ENCODE peak calls at places on chromosomes 16 and 17, in five cellular contexts. M is neural progenitor cell, A is astrocyte, S is endothelial cell of umbilical vein, R is SK-N-SH. P is an unnamed sample.

GRCh38 chr17:74386397-74386796 is 19.1 kb downstream of the GPR142 start:
- DNase-seq in M (no peak), A (peak; percentile 51), S (no peak), R (no peak), P (no peak)

GRCh38 chr17:17693955-17694228 is 12.6 kb downstream of the RAI1 start:
- DNase-seq in M (peak; percentile 38), A (no peak), S (no peak), R (no peak), P (no peak)

GRCh38 chr17:45719335-45720071 is 64.6 kb upstream of the CRHR1 start:
- DNase-seq in M (peak; percentile 54), A (peak; percentile 83), S (no peak), R (no peak), P (peak; percentile 47)

GRCh38 chr17:29278692-29279091 is 15.3 kb downstream of the NUFIP2 start:
- DNase-seq in M (no peak), A (no peak), S (no peak), R (no peak), P (no peak)

GRCh38 chr16:85149776-85150175 is 37.5 kb upstream of the CIBAR2 start:
- DNase-seq in M (no peak), A (no peak), S (no peak), R (no peak), P (no peak)

GRCh38 chr17:44908761-44909326 is 6.5 kb downstream of the GFAP start:
- DNase-seq in M (no peak), A (no peak), S (no peak), R (no peak), P (no peak)

GRCh38 chr16:88754912-88755744 is 29.9 kb downstream of the PIEZO1 start:
- DNase-seq in M (peak; percentile 80), A (peak; percentile 63), S (peak; percentile 20), R (peak; percentile 84), P (peak; percentile 72)

GRCh38 chr16:87180069-87180468 is 137.1 kb downstream of the C16orf95 start:
- DNase-seq in M (no peak), A (no peak), S (no peak), R (no peak), P (no peak)

GRCh38 chr17:69574257-69575197 is 160.0 kb downstream of the MAP2K6 start:
- DNase-seq in M (peak; percentile 22), A (peak; percentile 84), S (peak; percentile 61), R (no peak), P (no peak)

GRCh38 chr17:61411114-61411943 is 11.7 kb downstream of the TBX2 start:
- DNase-seq in M (peak; percentile 87), A (peak; percentile 61), S (peak; percentile 20), R (peak; percentile 79), P (no peak)

GRCh38 chr16:84262939-84263338 is 23.1 kb upstream of the KCNG4 start:
- DNase-seq in M (no peak), A (no peak), S (no peak), R (no peak), P (no peak)

GRCh38 chr17:4313482-4314114 is 49.8 kb upstream of the ANKFY1 start:
- DNase-seq in M (no peak), A (no peak), S (no peak), R (no peak), P (no peak)

GRCh38 chr16:4501071-4501478 is 24.9 kb downstream of the HMOX2 start:
- DNase-seq in M (peak; percentile 26), A (peak; percentile 39), S (peak; percentile 91), R (no peak), P (no peak)

GRCh38 chr17:37888881-37889280 is 35.3 kb upstream of the TBC1D3K start:
- DNase-seq in M (no peak), A (no peak), S (no peak), R (no peak), P (no peak)

GRCh38 chr17:49513044-49513395 is 17.9 kb downstream of the NGFR start:
- DNase-seq in M (no peak), A (no peak), S (no peak), R (no peak), P (no peak)

GRCh38 chr17:14942511-14943185 is 322.5 kb downstream of the PMP22 start:
- DNase-seq in M (no peak), A (no peak), S (no peak), R (no peak), P (no peak)

DNA sequence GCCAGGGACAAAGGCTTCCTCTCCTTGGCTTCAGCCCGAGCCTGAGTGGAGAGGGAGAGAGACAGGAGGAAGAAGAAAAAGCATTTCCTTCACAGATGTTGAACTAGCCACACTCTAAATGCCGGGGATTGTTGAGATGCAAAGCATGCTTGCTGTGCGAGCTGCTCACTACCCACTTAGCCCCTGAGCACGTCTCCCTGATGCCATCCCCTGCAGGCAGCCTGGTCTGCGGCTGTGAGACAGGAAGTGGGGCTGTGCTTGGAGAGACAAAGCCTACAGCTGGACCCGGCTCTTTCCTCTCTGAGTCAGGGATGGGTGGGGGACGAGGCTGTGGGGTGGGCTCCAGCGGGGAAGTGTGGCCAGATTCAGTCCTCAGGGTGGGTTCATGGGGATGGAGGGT is 13.7 kb downstream of the WNT9B start:
- DNase-seq in M (no peak), A (peak; percentile 52), S (no peak), R (peak; percentile 51), P (peak; percentile 65)
- H2AFZ ChIP-seq in M (peak overlapping the region; percentile 19), A (peak overlapping the region; percentile 41), S (no peak overlapping the region), R (no peak overlapping the region), P (no peak overlapping the region)

GRCh38 chr16:2767891-2768290 is 9.2 kb downstream of the ELOB start:
- DNase-seq in M (no peak), A (no peak), S (no peak), R (no peak), P (no peak)
- H2AFZ ChIP-seq in M (no peak overlapping the region), A (no peak overlapping the region), S (no peak overlapping the region), R (no peak overlapping the region), P (no peak overlapping the region)

GRCh38 chr17:35084987-35085386 is 21.5 kb upstream of the RFFL start:
- DNase-seq in M (no peak), A (peak; percentile 76), S (peak; percentile 6), R (no peak), P (no peak)
- H2AFZ ChIP-seq in M (no peak overlapping the region), A (no peak overlapping the region), S (no peak overlapping the region), R (no peak overlapping the region), P (no peak overlapping the region)

DNA sequence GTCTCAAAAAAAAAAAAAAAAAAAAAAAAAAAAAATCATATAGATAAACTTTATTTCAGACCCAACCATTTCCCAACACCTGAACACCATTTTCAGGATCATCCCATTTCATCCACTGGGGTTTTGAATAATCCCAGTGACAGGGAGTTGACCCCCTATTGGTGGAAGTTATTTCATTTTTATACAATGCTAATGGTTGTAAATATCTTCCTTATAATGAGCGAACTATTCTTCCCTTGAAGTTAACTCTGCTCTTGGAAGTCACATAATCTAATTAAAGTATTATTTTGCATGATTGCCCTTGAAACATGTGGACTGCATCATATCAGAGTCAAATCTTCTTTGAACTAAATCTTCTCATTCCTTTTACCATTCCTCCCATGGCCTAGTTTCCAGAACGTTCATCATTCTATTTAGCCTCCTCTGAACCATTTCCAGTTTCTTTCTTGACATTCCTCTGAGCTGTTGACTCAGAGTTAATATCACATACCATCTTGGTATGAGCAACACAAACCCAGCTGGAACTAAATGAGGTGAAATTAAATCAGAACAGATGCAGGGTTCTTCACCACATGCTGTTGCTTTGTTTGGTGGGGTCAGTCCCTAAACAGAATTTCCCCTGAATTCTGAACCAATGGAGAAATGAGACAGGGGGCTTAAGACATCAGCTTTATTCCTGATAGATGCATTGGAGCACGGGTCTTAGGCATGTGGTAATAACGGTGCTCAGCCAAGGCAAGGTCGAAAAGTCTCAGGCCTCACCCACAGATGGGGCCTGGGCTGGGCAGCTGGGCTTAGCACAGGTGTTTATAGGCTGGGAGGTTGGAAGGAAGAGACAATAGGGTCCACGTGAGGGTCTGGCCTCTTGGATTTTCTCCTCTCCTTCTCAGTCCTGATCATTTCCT is 8.9 kb downstream of the HSD17B2 start:
- DNase-seq in M (peak; percentile 56), A (peak; percentile 99), S (no peak), R (no peak), P (no peak)
- H2AFZ ChIP-seq in M (no peak overlapping the region), A (peak overlapping the region; percentile 22), S (no peak overlapping the region), R (no peak overlapping the region), P (no peak overlapping the region)

GRCh38 chr17:21028192-21028591 is 14.6 kb downstream of the USP22 start:
- DNase-seq in M (no peak), A (no peak), S (no peak), R (no peak), P (no peak)

GRCh38 chr17:21025446-21025845 is 17.4 kb downstream of the USP22 start:
- DNase-seq in M (no peak), A (peak; percentile 59), S (no peak), R (no peak), P (no peak)

GRCh38 chr17:21029515-21029914 is 13.3 kb downstream of the USP22 start:
- DNase-seq in M (no peak), A (no peak), S (no peak), R (no peak), P (no peak)

GRCh38 chr17:21029032-21029431 is 13.8 kb downstream of the USP22 start:
- DNase-seq in M (no peak), A (peak; percentile 74), S (no peak), R (no peak), P (no peak)

GRCh38 chr17:21027031-21027430 is 15.8 kb downstream of the USP22 start:
- DNase-seq in M (no peak), A (no peak), S (no peak), R (no peak), P (no peak)
- H2AFZ ChIP-seq in M (no peak overlapping the region), A (no peak overlapping the region), S (no peak overlapping the region), R (no peak overlapping the region), P (no peak overlapping the region)

GRCh38 chr16:56861756-56862155 is 3.3 kb upstream of the SLC12A3 start:
- DNase-seq in M (no peak), A (no peak), S (no peak), R (no peak), P (no peak)
- H2AFZ ChIP-seq in M (peak overlapping the region; percentile 5), A (no peak overlapping the region), S (no peak overlapping the region), R (no peak overlapping the region), P (no peak overlapping the region)